ENCODE peak calls at places on chromosomes 3 and 15, in ten cellular contexts. E is activated CD4-positive, alpha-beta T cell treated with anti-CD3 and anti-CD28 coated beads for 24 hours; W is GM23338; B is lower lobe of right lung; X is endothelial cell; Y is nucleus accumbens; D is lower leg skin; G is mesothelial cell of epicardium; A is stimulated activated CD4-positive, alpha-beta T cell treated with anti-CD3 and anti-CD28 coated beads, Interleukin-4, amount 100 ng/mL, for 48 hours; Q is AG04449. F is an unnamed sample.

GRCh38 chr15:90873998-90874605 is 5.7 kb downstream of the FURIN start:
- DNase-seq in Q (no peak), A (no peak), Y (no peak), W (peak), X (no peak), D (peak), B (peak), E (no peak), G (no peak), F (no peak)

GRCh38 chr3:105527538-105527937 is 160.8 kb downstream of the ALCAM start:
- DNase-seq in A (no peak), W (no peak), B (no peak), D (no peak), Q (no peak), G (no peak), X (no peak), E (no peak), Y (no peak), F (no peak)

GRCh38 chr3:128301186-128302023 is 148.1 kb downstream of the EEFSEC start:
- DNase-seq in X (no peak), E (no peak), Y (no peak), B (no peak), G (peak), Q (no peak), A (no peak), W (no peak), D (peak), F (no peak)

GRCh38 chr15:31361764-31362120 is 35.1 kb downstream of the KLF13 start:
- DNase-seq in B (no peak), E (no peak), X (no peak), Y (no peak), G (no peak), A (no peak), D (no peak), Q (no peak), W (peak), F (no peak)

GRCh38 chr3:24513463-24513862 is 18.8 kb upstream of the THRB start:
- DNase-seq in Y (no peak), Q (no peak), W (no peak), G (no peak), X (no peak), E (no peak), B (no peak), D (no peak), A (no peak), F (no peak)

GRCh38 chr3:186342197-186342596 is 19.8 kb downstream of the DGKG start:
- DNase-seq in A (no peak), E (no peak), X (no peak), G (no peak), Q (no peak), W (no peak), D (no peak), B (no peak), Y (no peak), F (no peak)

GRCh38 chr15:83477791-83478537 is 30.8 kb downstream of the SH3GL3 start:
- DNase-seq in Y (no peak), B (no peak), D (no peak), A (no peak), G (no peak), Q (no peak), X (no peak), E (no peak), W (no peak), F (no peak)

GRCh38 chr3:11566916-11567315 is 76.8 kb downstream of the VGLL4 start:
- DNase-seq in D (peak), Y (no peak), W (peak), X (no peak), B (no peak), G (no peak), Q (no peak), A (no peak), E (no peak), F (no peak)

GRCh38 chr15:31499953-31500808 is 173.5 kb downstream of the KLF13 start:
- DNase-seq in D (no peak), W (no peak), E (no peak), A (no peak), B (no peak), Q (no peak), Y (no peak), G (no peak), X (no peak), F (no peak)

GRCh38 chr15:65044724-65045481 is at the start of gene SLC51B:
- DNase-seq in A (no peak), D (peak), E (no peak), B (peak), Y (no peak), W (no peak), G (no peak), Q (no peak), X (no peak), F (no peak)

GRCh38 chr15:88080616-88081015 is 175.9 kb downstream of the NTRK3 start:
- DNase-seq in G (no peak), E (no peak), D (no peak), Y (no peak), A (no peak), B (no peak), Q (no peak), X (no peak), W (no peak), F (no peak)

GRCh38 chr15:72105111-72105510 is 12.8 kb downstream of the MYO9A start:
- DNase-seq in Y (no peak), G (no peak), D (no peak), E (no peak), W (no peak), A (no peak), B (no peak), X (no peak), Q (no peak), F (no peak)

GRCh38 chr3:194869482-194870169 is 183.9 kb downstream of the FAM43A start:
- DNase-seq in B (no peak), X (no peak), E (no peak), G (no peak), Q (no peak), W (no peak), Y (no peak), D (no peak), A (no peak), F (no peak)

GRCh38 chr3:19467761-19468160 is 319.5 kb downstream of the KCNH8 start:
- DNase-seq in W (peak), G (no peak), A (no peak), Q (no peak), X (no peak), Y (no peak), B (no peak), E (no peak), D (no peak), F (no peak)

GRCh38 chr3:30341851-30342250 is 264.6 kb upstream of the TGFBR2 start:
- DNase-seq in X (no peak), Q (no peak), A (no peak), E (no peak), B (no peak), W (no peak), Y (no peak), G (no peak), D (no peak), F (no peak)

GRCh38 chr3:5010706-5011554 is 31.7 kb downstream of the BHLHE40 start:
- DNase-seq in D (peak), A (no peak), E (no peak), Y (no peak), W (no peak), X (no peak), Q (no peak), B (no peak), G (no peak), F (no peak)

GRCh38 chr3:149077638-149078037 is 8.7 kb downstream of the HLTF start:
- DNase-seq in D (no peak), E (no peak), Q (peak), G (no peak), X (no peak), B (no peak), A (no peak), W (peak), Y (no peak), F (no peak)

GRCh38 chr3:195807681-195808121 is 4.0 kb downstream of the MUC4 start:
- DNase-seq in Q (no peak), X (no peak), A (no peak), Y (no peak), D (no peak), E (no peak), B (no peak), W (no peak), G (no peak), F (no peak)

GRCh38 chr15:74958908-74959642 is 2.5 kb upstream of the RPP25 start:
- DNase-seq in X (no peak), G (no peak), D (no peak), Q (no peak), E (no peak), Y (no peak), A (no peak), W (peak), B (no peak), F (no peak)

GRCh38 chr15:84980196-84981053 is 1.2 kb upstream of the PDE8A start:
- DNase-seq in Q (peak), B (peak), D (peak), W (peak), E (peak), G (peak), X (peak), A (peak), Y (peak), F (peak)

GRCh38 chr15:89206908-89207331 is 14.5 kb downstream of the RLBP1 start:
- DNase-seq in X (peak), Q (no peak), E (peak), Y (peak), G (peak), W (peak), B (peak), A (peak), D (peak), F (peak)

GRCh38 chr3:38031022-38031994 is 1.9 kb upstream of the PLCD1 start:
- DNase-seq in W (no peak), Q (no peak), G (no peak), X (no peak), E (no peak), B (peak), D (peak), Y (no peak), A (peak), F (no peak)

GRCh38 chr3:64238971-64239667 is 13.9 kb upstream of the PRICKLE2 start:
- DNase-seq in D (no peak), Y (no peak), E (no peak), A (no peak), B (peak), G (peak), Q (peak), X (no peak), W (peak), F (no peak)